ENCODE peak calls at places on chromosomes 4 and X, in five cellular contexts. One of them, this sample, is unnamed.
A peak's percentile ranks its signal among the peaks of the same experiment; 100 is the strongest.

GRCh38 chrX:13487731-13488505 is 81.5 kb upstream of the EGFL6 start:
- DNase-seq in T-helper 2 cell: peak; percentile 2
- DNase-seq in AG04449: peak; percentile 80
- DNase-seq in fibroblast of the conjunctiva: peak; percentile 80
- DNase-seq in activated naive CD4-positive, alpha-beta T cell treated with anti-CD3 and anti-CD28 coated beads, Interleukin-2, amount 50 U/mL, for 72 hours: no peak
- DNase-seq in this sample: peak; percentile 2

GRCh38 chr4:80730158-80730557 is 300.4 kb upstream of the BMP3 start:
- DNase-seq in T-helper 2 cell: no peak
- DNase-seq in AG04449: no peak
- DNase-seq in fibroblast of the conjunctiva: no peak
- DNase-seq in activated naive CD4-positive, alpha-beta T cell treated with anti-CD3 and anti-CD28 coated beads, Interleukin-2, amount 50 U/mL, for 72 hours: no peak
- DNase-seq in this sample: no peak

GRCh38 chr4:111605111-111605510 is 540.1 kb upstream of the FAM241A start:
- DNase-seq in T-helper 2 cell: no peak
- DNase-seq in AG04449: no peak
- DNase-seq in fibroblast of the conjunctiva: no peak
- DNase-seq in activated naive CD4-positive, alpha-beta T cell treated with anti-CD3 and anti-CD28 coated beads, Interleukin-2, amount 50 U/mL, for 72 hours: no peak
- DNase-seq in this sample: no peak

GRCh38 chr4:53633608-53634007 is 42.3 kb upstream of the LNX1 start:
- DNase-seq in T-helper 2 cell: no peak
- DNase-seq in AG04449: no peak
- DNase-seq in fibroblast of the conjunctiva: no peak
- DNase-seq in activated naive CD4-positive, alpha-beta T cell treated with anti-CD3 and anti-CD28 coated beads, Interleukin-2, amount 50 U/mL, for 72 hours: no peak
- DNase-seq in this sample: no peak

GRCh38 chr4:8649631-8650261 is 57.2 kb downstream of the CPZ start:
- DNase-seq in T-helper 2 cell: no peak
- DNase-seq in AG04449: no peak
- DNase-seq in fibroblast of the conjunctiva: no peak
- DNase-seq in activated naive CD4-positive, alpha-beta T cell treated with anti-CD3 and anti-CD28 coated beads, Interleukin-2, amount 50 U/mL, for 72 hours: peak; percentile 25
- DNase-seq in this sample: no peak

GRCh38 chr4:101865501-101866062 is 75.1 kb downstream of the BANK1 start:
- DNase-seq in T-helper 2 cell: no peak
- DNase-seq in AG04449: peak; percentile 64
- DNase-seq in fibroblast of the conjunctiva: no peak
- DNase-seq in activated naive CD4-positive, alpha-beta T cell treated with anti-CD3 and anti-CD28 coated beads, Interleukin-2, amount 50 U/mL, for 72 hours: no peak
- DNase-seq in this sample: no peak

GRCh38 chr4:7423801-7424552 is 10.8 kb downstream of the PSAPL1 start:
- DNase-seq in T-helper 2 cell: no peak
- DNase-seq in AG04449: no peak
- DNase-seq in fibroblast of the conjunctiva: no peak
- DNase-seq in activated naive CD4-positive, alpha-beta T cell treated with anti-CD3 and anti-CD28 coated beads, Interleukin-2, amount 50 U/mL, for 72 hours: peak; percentile 31
- DNase-seq in this sample: no peak

GRCh38 chr4:141102367-141102766 is 30.9 kb downstream of the RNF150 start:
- DNase-seq in T-helper 2 cell: no peak
- DNase-seq in AG04449: peak; percentile 36
- DNase-seq in fibroblast of the conjunctiva: no peak
- DNase-seq in activated naive CD4-positive, alpha-beta T cell treated with anti-CD3 and anti-CD28 coated beads, Interleukin-2, amount 50 U/mL, for 72 hours: no peak
- DNase-seq in this sample: no peak

GRCh38 chr4:76458829-76459228 is 23.8 kb downstream of the SHROOM3 start:
- DNase-seq in T-helper 2 cell: no peak
- DNase-seq in AG04449: no peak
- DNase-seq in fibroblast of the conjunctiva: no peak
- DNase-seq in activated naive CD4-positive, alpha-beta T cell treated with anti-CD3 and anti-CD28 coated beads, Interleukin-2, amount 50 U/mL, for 72 hours: no peak
- DNase-seq in this sample: no peak

GRCh38 chrX:264634-265455 is 16.3 kb upstream of the PLCXD1 start:
- DNase-seq in T-helper 2 cell: no peak
- DNase-seq in AG04449: no peak
- DNase-seq in fibroblast of the conjunctiva: peak; percentile 21
- DNase-seq in activated naive CD4-positive, alpha-beta T cell treated with anti-CD3 and anti-CD28 coated beads, Interleukin-2, amount 50 U/mL, for 72 hours: no peak
- DNase-seq in this sample: no peak

GRCh38 chr4:34293459-34293858 is 1950.9 kb downstream of the ARAP2 start:
- DNase-seq in T-helper 2 cell: no peak
- DNase-seq in AG04449: no peak
- DNase-seq in fibroblast of the conjunctiva: no peak
- DNase-seq in activated naive CD4-positive, alpha-beta T cell treated with anti-CD3 and anti-CD28 coated beads, Interleukin-2, amount 50 U/mL, for 72 hours: no peak
- DNase-seq in this sample: no peak

This sample was measured in stimulated activated effector memory CD8-positive, alpha-beta T cell treated with anti-CD3 and anti-CD28 coated beads, Interleukin-12 subunit alpha, Interleukin-12 subunit beta, amount 100 ng/mL, for 72 hours.